ENCODE peak calls at places on chromosomes 4 and X, in five cellular contexts. B is iPS DF 6.9, F is right atrium auricular region, W is brain microvascular endothelial cell, K is fibroblast of lung. E is an unnamed sample.
A peak's percentile ranks its signal among the peaks of the same experiment; 100 is the strongest.

GRCh38 chr4:119105605-119106004 is 30.0 kb upstream of the MYOZ2 start:
- DNase-seq in B (no peak), F (no peak), K (no peak), W (no peak), E (no peak)

GRCh38 chr4:117447925-117448324 is 362.5 kb upstream of the TRAM1L1 start:
- DNase-seq in K (no peak), B (peak; percentile 31), F (no peak), W (no peak), E (no peak)

GRCh38 chrX:70166601-70167590 is 10.4 kb upstream of the DGAT2L6 start:
- DNase-seq in W (peak; percentile 34), F (no peak), K (peak; percentile 78), B (no peak), E (peak; percentile 84)

GRCh38 chr4:85409251-85409650 is 65.7 kb upstream of the ARHGAP24 start:
- DNase-seq in K (peak; percentile 22), F (no peak), W (peak; percentile 21), B (no peak), E (no peak)

GRCh38 chrX:123450217-123450616 is 266.1 kb downstream of the GRIA3 start:
- DNase-seq in F (no peak), W (no peak), K (no peak), B (peak; percentile 2), E (no peak)

GRCh38 chr4:5066101-5066500 is 14.8 kb downstream of the STK32B start:
- DNase-seq in W (no peak), F (no peak), K (no peak), B (no peak), E (no peak)

GRCh38 chr4:100261346-100261745 is 71.1 kb upstream of the DDIT4L start:
- DNase-seq in K (no peak), W (no peak), F (no peak), B (no peak), E (no peak)

GRCh38 chrX:153580700-153581386 is 18.1 kb downstream of the CCNQ start:
- DNase-seq in W (no peak), K (no peak), B (no peak), F (no peak), E (no peak)

GRCh38 chrX:94057385-94057784 is 383.4 kb downstream of the FAM133A start:
- DNase-seq in K (no peak), W (no peak), F (no peak), B (no peak), E (no peak)

GRCh38 chr4:38424171-38424871 is 239.7 kb upstream of the KLF3 start:
- DNase-seq in W (no peak), B (peak; percentile 35), F (no peak), K (no peak), E (no peak)

GRCh38 chrX:54640721-54641120 is 110.7 kb downstream of the GNL3L start:
- DNase-seq in F (no peak), W (no peak), B (no peak), K (no peak), E (peak; percentile 35)

GRCh38 chr4:87975466-87975865 is at the start of gene SPP1:
- DNase-seq in K (peak; percentile 68), B (peak; percentile 67), W (peak; percentile 18), F (no peak), E (peak; percentile 37)

GRCh38 chr4:4430492-4431195 is 43.7 kb downstream of the NSG1 start:
- DNase-seq in K (peak; percentile 82), F (no peak), W (peak; percentile 89), B (peak; percentile 48), E (peak; percentile 62)

GRCh38 chrX:150902434-150903109 is 4.1 kb upstream of the CD99L2 start:
- DNase-seq in W (no peak), K (no peak), F (no peak), B (peak; percentile 77), E (no peak)

GRCh38 chrX:10071451-10072163 is 85.2 kb upstream of the CLCN4 start:
- DNase-seq in W (no peak), K (no peak), F (no peak), B (no peak), E (no peak)

GRCh38 chr4:177596035-177596434 is 153.8 kb upstream of the AGA start:
- DNase-seq in B (no peak), K (peak; percentile 85), W (peak; percentile 79), F (no peak), E (peak; percentile 83)

GRCh38 chr4:29307256-29307655 is 1412.9 kb upstream of the PCDH7 start:
- DNase-seq in B (no peak), W (no peak), K (no peak), F (no peak), E (no peak)

GRCh38 chr4:109254845-109255244 is 47.6 kb downstream of the COL25A1 start:
- DNase-seq in F (no peak), B (no peak), K (no peak), W (no peak), E (no peak)

GRCh38 chr4:76212851-76213414 is 691 bp downstream of the SCARB2 start:
- DNase-seq in K (peak; percentile 68), W (peak; percentile 12), B (no peak), F (no peak), E (peak; percentile 26)

GRCh38 chr4:13654158-13654797 is 26.8 kb upstream of the BOD1L1 start:
- DNase-seq in B (no peak), K (peak; percentile 50), W (peak; percentile 77), F (peak; percentile 77), E (peak; percentile 77)

GRCh38 chr4:185591679-185592141 is 56.4 kb upstream of the PDLIM3 start:
- DNase-seq in W (no peak), K (peak; percentile 64), B (no peak), F (no peak), E (no peak)

GRCh38 chrX:148938348-148938747 is 437.9 kb downstream of the AFF2 start:
- DNase-seq in K (no peak), F (no peak), B (no peak), W (no peak), E (no peak)

GRCh38 chr4:20431422-20432014 is 179.8 kb downstream of the SLIT2 start:
- DNase-seq in B (no peak), W (no peak), K (peak; percentile 36), F (no peak), E (peak; percentile 62)

GRCh38 chr4:10015140-10015753 is 6.0 kb downstream of the SLC2A9 start:
- DNase-seq in F (no peak), B (peak; percentile 50), K (peak; percentile 39), W (peak; percentile 57), E (peak; percentile 10)

GRCh38 chr4:118738999-118739690 is 54.0 kb downstream of the METTL14 start:
- DNase-seq in F (no peak), K (no peak), B (no peak), W (no peak), E (no peak)

GRCh38 chr4:2040391-2041233 is 18.5 kb upstream of the NAT8L start:
- DNase-seq in F (no peak), B (no peak), K (no peak), W (no peak), E (no peak)

GRCh38 chr4:109559625-109559982 is 442 bp upstream of the MCUB start:
- DNase-seq in W (peak; percentile 12), F (no peak), B (no peak), K (no peak), E (no peak)

GRCh38 chr4:85391568-85392410 is 83.2 kb upstream of the ARHGAP24 start:
- DNase-seq in F (no peak), B (no peak), K (no peak), W (no peak), E (no peak)

DNA sequence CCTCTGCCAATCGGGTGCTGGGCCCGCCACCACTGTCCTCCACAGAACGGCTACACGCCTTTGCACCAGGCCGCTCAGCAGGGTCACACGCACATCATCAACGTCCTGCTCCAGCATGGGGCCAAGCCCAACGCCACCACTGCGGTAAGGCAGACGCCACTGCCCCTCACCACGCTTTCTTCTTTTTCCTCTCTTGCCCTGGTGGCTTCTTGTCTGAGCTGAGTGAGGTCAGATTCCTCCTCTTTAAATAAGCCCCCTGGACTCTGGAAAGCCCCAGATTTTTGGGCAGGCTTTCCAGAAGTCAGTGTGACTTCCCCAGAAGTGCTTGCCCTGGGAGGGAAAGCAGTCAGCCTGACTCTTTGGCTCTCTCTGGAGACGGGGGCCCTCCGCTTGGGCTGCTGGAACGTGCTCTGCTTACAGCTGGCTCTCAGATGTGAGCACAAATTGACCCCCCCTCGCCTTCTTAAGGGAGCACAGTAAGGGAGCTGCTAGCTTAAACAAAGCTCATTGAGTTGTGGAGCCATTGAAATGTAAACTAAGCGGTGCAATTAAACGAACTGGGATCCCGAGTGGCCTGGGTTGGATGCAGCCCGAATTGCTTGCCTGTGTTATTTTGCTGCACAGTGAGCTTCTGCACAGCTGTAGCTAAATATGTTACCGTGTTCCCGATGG is 243.1 kb downstream of the ANK2 start:
- DNase-seq in B (peak; percentile 63), K (peak; percentile 30), W (no peak), F (no peak), E (peak; percentile 66)
- H3K4me3 ChIP-seq in B (no peak overlapping the region), K (peak overlapping the region; percentile 39), W (no peak overlapping the region), F (no peak overlapping the region), E (no peak overlapping the region)

GRCh38 chrX:107675365-107675654 is 47.0 kb downstream of the PRPS1 start:
- DNase-seq in W (no peak), B (no peak), F (no peak), K (no peak), E (no peak)

GRCh38 chrX:107673401-107673800 is 45.1 kb downstream of the PRPS1 start:
- DNase-seq in B (no peak), W (no peak), F (no peak), K (no peak), E (no peak)

GRCh38 chrX:107675823-107676555 is 47.7 kb downstream of the PRPS1 start:
- DNase-seq in W (peak; percentile 30), F (no peak), B (no peak), K (peak; percentile 23), E (peak; percentile 62)

GRCh38 chrX:107673933-107674479 is 45.7 kb downstream of the PRPS1 start:
- DNase-seq in B (no peak), W (peak; percentile 93), K (no peak), F (peak; percentile 93), E (peak; percentile 94)

DNA sequence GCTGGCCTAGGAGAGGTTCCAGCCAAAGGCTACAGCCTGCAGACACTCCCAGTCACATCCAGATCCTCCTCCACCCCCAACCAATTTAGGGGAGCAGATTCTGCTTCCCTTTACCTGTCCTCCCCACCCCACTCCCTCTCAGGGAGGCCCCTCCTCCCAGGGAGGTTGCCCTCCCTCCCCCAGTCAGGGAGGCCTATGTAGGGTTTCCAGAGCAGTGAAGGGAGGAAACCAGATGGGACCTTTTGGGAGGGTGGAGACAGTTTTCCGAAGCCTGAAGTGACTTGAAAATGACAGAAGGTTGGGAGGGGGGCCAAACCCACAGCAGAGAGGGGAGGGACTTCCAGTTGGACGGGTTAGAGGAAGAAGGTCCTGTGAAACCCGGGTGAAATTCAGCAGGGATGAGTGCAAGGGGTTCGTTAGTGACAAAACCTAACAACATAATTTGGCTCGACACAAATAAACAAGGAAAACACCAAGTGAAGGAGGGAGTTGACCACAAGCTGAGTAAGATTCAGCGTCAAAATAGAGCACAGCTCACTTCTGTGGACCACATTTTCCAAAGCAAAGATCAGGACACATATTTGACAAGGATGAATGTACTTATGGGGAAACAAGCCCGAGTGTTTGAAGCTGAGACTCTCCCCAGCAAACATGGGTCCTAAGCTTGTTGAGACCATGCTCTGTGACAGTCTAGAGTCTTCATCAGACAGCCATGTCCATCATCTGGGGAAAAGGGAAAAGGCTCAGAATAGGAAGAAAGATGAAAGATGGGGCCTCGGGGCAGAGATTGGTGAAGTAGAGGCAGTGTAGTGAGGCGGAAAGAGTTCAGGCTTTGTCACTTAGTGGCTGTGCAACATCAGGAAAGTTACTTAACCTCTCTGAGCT is 46.4 kb downstream of the PRPS1 start:
- DNase-seq in B (no peak), K (peak; percentile 25), F (peak; percentile 92), W (peak; percentile 79), E (peak; percentile 86)
- H3K4me3 ChIP-seq in B (no peak overlapping the region), K (no peak overlapping the region), F (no peak overlapping the region), W (peak overlapping the region; percentile 70), E (peak overlapping the region; percentile 69)

GRCh38 chr4:145177906-145178538 is 2.4 kb downstream of the OTUD4 start:
- DNase-seq in K (peak; percentile 47), F (no peak), W (no peak), B (no peak), E (peak; percentile 43)
- H3K4me3 ChIP-seq in K (peak overlapping the region; percentile 73), F (peak overlapping the region; percentile 67), W (peak overlapping the region; percentile 68), B (peak overlapping the region; percentile 16), E (peak overlapping the region; percentile 79)

GRCh38 chr4:12172198-12172970 is 743.7 kb upstream of the HS3ST1 start:
- DNase-seq in F (no peak), K (no peak), W (no peak), B (no peak), E (no peak)
- H3K4me3 ChIP-seq in F (no peak overlapping the region), K (no peak overlapping the region), W (no peak overlapping the region), B (no peak overlapping the region), E (no peak overlapping the region)